ENCODE peak calls at places on chromosomes 2 and 18, in nine cellular contexts. F, G, W, S, O, I, M, P and Q are unnamed samples.

GRCh38 chr2:15259356-15259756 is 301.8 kb downstream of the NBAS start:
- DNase-seq in W (no peak), I (no peak), P (no peak), S (no peak), M (no peak), G (no peak), F (peak; percentile 10), O (no peak), Q (peak; percentile 24)

GRCh38 chr2:112646102-112646719 is 472 bp downstream of the SLC20A1 start:
- DNase-seq in W (no peak), P (no peak), S (peak; percentile 42), G (peak; percentile 57), F (no peak), M (no peak), O (no peak), I (no peak), Q (no peak)

GRCh38 chr18:60047556-60047955 is 147.8 kb downstream of the PMAIP1 start:
- DNase-seq in W (no peak), I (no peak), P (no peak), F (no peak), G (no peak), S (no peak), M (no peak), O (no peak), Q (no peak)

GRCh38 chr18:28692337-28692736 is 515.4 kb upstream of the CDH2 start:
- DNase-seq in G (no peak), S (no peak), M (no peak), W (no peak), P (no peak), I (no peak), O (no peak), F (no peak), Q (no peak)

GRCh38 chr2:206457188-206457634 is 13.9 kb downstream of the ADAM23 start:
- DNase-seq in W (no peak), I (no peak), M (no peak), O (no peak), S (no peak), P (peak; percentile 12), G (no peak), F (peak; percentile 30), Q (no peak)

GRCh38 chr2:113178891-113179290 is 5.1 kb downstream of the PSD4 start:
- DNase-seq in G (no peak), O (no peak), W (no peak), I (no peak), S (no peak), F (no peak), P (no peak), M (no peak), Q (no peak)

GRCh38 chr2:17912266-17912691 is 33.8 kb downstream of the KCNS3 start:
- DNase-seq in O (no peak), M (no peak), G (no peak), S (no peak), F (no peak), W (no peak), I (no peak), P (no peak), Q (no peak)

GRCh38 chr2:159111346-159111922 is 143.0 kb downstream of the TANC1 start:
- DNase-seq in G (peak; percentile 62), O (peak; percentile 47), S (no peak), P (no peak), I (no peak), M (no peak), W (no peak), F (no peak), Q (no peak)

GRCh38 chr18:35661483-35662146 is 80.1 kb downstream of the GALNT1 start:
- DNase-seq in O (no peak), W (no peak), I (no peak), P (no peak), F (no peak), S (no peak), M (no peak), G (no peak), Q (no peak)

GRCh38 chr2:238279324-238279682 is 9.1 kb downstream of the PER2 start:
- DNase-seq in W (no peak), S (no peak), G (no peak), O (no peak), I (no peak), P (no peak), F (no peak), M (no peak), Q (no peak)

GRCh38 chr2:64819774-64820688 is 166.3 kb upstream of the SERTAD2 start:
- DNase-seq in O (no peak), S (no peak), P (no peak), W (no peak), F (no peak), I (no peak), G (no peak), M (no peak), Q (no peak)

GRCh38 chr18:67104700-67105284 is 411.7 kb downstream of the DSEL start:
- DNase-seq in G (peak; percentile 91), O (peak; percentile 70), M (no peak), P (peak; percentile 39), I (no peak), F (peak; percentile 61), S (peak; percentile 43), W (peak; percentile 61), Q (peak; percentile 92)

GRCh38 chr18:7575465-7576026 is 8.4 kb downstream of the PTPRM start:
- DNase-seq in F (peak; percentile 67), S (no peak), I (no peak), W (no peak), M (no peak), G (no peak), P (no peak), O (peak; percentile 49), Q (peak; percentile 68)

GRCh38 chr18:51164327-51165290 is 32.9 kb downstream of the MEX3C start:
- DNase-seq in O (peak; percentile 42), P (no peak), M (no peak), F (no peak), I (no peak), G (no peak), W (no peak), S (no peak), Q (peak; percentile 10)

GRCh38 chr18:10062292-10062940 is 148.6 kb downstream of the VAPA start:
- DNase-seq in I (no peak), M (no peak), G (no peak), W (peak; percentile 7), F (peak; percentile 14), S (no peak), O (peak; percentile 56), P (no peak), Q (peak; percentile 75)

GRCh38 chr2:182784777-182785176 is 68.7 kb downstream of the DNAJC10 start:
- DNase-seq in F (peak; percentile 63), G (no peak), M (no peak), P (peak; percentile 10), S (no peak), W (no peak), I (no peak), O (peak; percentile 40), Q (peak; percentile 82)

GRCh38 chr2:170892391-170892951 is 36.6 kb upstream of the GORASP2 start:
- DNase-seq in F (no peak), G (no peak), I (no peak), P (no peak), S (no peak), O (no peak), M (no peak), W (no peak), Q (no peak)

GRCh38 chr2:62200291-62200841 is 4.5 kb downstream of the B3GNT2 start:
- DNase-seq in P (no peak), I (no peak), M (no peak), O (no peak), S (no peak), G (peak; percentile 2), W (no peak), F (no peak), Q (no peak)
- H3K4me3 ChIP-seq in P (no peak overlapping the region), I (peak overlapping the region; percentile 90), M (no peak overlapping the region), O (no peak overlapping the region), S (no peak overlapping the region), G (no peak overlapping the region), W (no peak overlapping the region), F (no peak overlapping the region), Q (no peak overlapping the region)

DNA sequence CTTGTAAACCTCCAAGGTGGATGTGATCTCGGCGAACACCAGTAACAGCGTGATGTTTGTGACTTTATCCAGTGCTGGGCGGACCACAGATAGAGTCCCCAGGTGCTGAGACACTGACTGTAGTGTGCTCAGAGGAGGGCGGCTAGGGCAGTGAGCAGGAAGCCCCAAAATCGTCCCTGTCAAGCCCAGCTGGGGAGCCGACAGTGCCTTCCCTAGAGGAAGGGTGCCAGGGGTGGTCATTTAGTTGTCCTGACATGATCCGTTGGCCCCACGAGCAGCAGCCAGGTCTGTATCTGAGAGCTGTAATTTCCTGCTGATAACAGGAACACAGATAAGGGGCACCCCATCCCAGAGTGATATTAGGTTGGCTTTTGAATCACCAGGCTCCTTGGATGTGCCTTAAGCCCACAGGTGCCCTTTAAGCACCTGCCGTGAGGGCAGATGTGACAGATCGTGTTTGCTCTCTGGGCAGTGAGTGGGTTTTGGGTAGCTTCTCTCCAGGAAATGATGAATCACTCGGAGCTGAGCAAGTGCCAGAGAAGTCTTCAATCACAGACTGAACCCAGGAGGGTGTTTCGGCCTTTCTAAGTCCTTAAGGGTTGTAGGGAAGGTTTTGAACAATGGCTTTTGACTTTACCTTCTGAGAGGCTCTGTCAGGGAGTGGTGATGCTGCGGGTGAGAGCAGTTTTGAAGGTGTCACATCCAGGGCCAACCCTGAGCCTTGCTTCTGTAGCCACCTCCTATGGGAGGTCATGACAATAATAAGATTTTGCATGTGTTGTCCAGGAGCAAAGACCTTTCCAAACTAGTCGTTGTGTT is 7.7 kb downstream of the LPIN1 start:
- DNase-seq in P (no peak), I (peak; percentile 57), M (no peak), F (peak; percentile 61), O (peak; percentile 52), S (no peak), W (no peak), G (peak; percentile 73), Q (peak; percentile 67)
- H3K4me3 ChIP-seq in P (no peak overlapping the region), I (peak overlapping the region; percentile 78), M (no peak overlapping the region), F (no peak overlapping the region), O (no peak overlapping the region), S (no peak overlapping the region), W (peak overlapping the region; percentile 14), G (no peak overlapping the region), Q (no peak overlapping the region)

GRCh38 chr2:99735753-99736152 is 245.9 kb upstream of the REV1 start:
- DNase-seq in F (no peak), I (no peak), W (no peak), G (no peak), P (no peak), S (no peak), M (no peak), O (no peak), Q (no peak)
- H3K4me3 ChIP-seq in F (no peak overlapping the region), I (no peak overlapping the region), W (no peak overlapping the region), G (no peak overlapping the region), P (no peak overlapping the region), S (no peak overlapping the region), M (no peak overlapping the region), O (no peak overlapping the region), Q (no peak overlapping the region)

DNA sequence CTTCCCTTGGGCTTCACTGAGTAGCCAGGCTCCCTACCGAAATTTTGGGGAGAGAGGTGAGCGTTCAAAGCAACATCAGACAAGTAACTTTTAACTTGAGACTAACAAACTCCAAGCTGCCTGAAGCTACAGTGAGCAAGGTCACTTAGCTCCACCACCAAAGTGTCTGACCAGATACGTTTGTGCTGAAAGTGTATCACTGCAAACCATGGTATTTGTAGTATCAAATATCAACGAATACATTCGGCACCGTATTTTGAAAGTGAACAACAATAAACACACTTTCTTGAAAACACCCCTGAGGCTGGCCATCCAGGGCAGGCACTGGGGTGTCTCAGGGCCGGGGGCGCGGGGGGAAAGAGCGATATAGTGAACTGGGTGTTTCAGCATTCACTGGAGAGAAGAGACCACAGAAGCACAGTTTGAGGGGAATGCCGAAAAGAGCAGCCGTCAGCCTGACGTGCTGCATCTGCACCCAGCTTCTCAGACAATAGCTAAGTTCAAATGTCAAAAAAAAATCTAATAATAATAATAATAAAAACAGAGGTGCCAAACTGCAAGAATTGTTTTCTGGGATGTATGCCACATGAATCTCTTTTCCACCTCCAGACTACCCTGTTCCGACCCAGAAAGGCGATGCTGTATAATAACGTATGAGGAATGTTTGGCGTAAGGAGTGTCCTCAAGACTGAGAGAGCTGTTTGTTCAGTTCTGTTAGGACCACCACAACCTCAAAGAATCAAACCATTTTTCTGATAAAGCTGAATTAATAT is 7.5 kb upstream of the POU3F3 start:
- DNase-seq in S (no peak), P (no peak), M (no peak), F (no peak), G (no peak), I (no peak), O (no peak), W (no peak), Q (no peak)
- H3K4me3 ChIP-seq in S (no peak overlapping the region), P (peak overlapping the region; percentile 12), M (no peak overlapping the region), F (no peak overlapping the region), G (no peak overlapping the region), I (no peak overlapping the region), O (no peak overlapping the region), W (no peak overlapping the region), Q (no peak overlapping the region)